ENCODE peak calls at places on chromosomes 7 and 10, in seven cellular contexts. One of them, this sample, is unnamed.

GRCh38 chr10:114019226-114019625 is 24.4 kb upstream of the ADRB1 start:
- DNase-seq in pancreas: no peak
- DNase-seq in ovary: no peak
- DNase-seq in GM23338: no peak
- DNase-seq in transverse colon: no peak
- DNase-seq in AG09309: no peak
- DNase-seq in K562: no peak
- DNase-seq in this sample: no peak

GRCh38 chr10:97921581-97922377 is 72.1 kb downstream of the GOLGA7B start:
- DNase-seq in pancreas: peak; percentile 37
- DNase-seq in ovary: no peak
- DNase-seq in GM23338: no peak
- DNase-seq in transverse colon: no peak
- DNase-seq in AG09309: no peak
- DNase-seq in K562: no peak
- DNase-seq in this sample: no peak

GRCh38 chr7:1814089-1814811 is 144.2 kb downstream of the ELFN1 start:
- DNase-seq in pancreas: no peak
- DNase-seq in ovary: no peak
- DNase-seq in GM23338: no peak
- DNase-seq in transverse colon: no peak
- DNase-seq in AG09309: no peak
- DNase-seq in K562: no peak
- DNase-seq in this sample: no peak

GRCh38 chr10:373015-373414 is 237.8 kb downstream of the ZMYND11 start:
- DNase-seq in pancreas: no peak
- DNase-seq in ovary: no peak
- DNase-seq in GM23338: no peak
- DNase-seq in transverse colon: no peak
- DNase-seq in AG09309: no peak
- DNase-seq in K562: no peak
- DNase-seq in this sample: no peak

GRCh38 chr7:24368161-24368560 is 84.2 kb downstream of the NPY start:
- DNase-seq in pancreas: no peak
- DNase-seq in ovary: no peak
- DNase-seq in GM23338: no peak
- DNase-seq in transverse colon: no peak
- DNase-seq in AG09309: no peak
- DNase-seq in K562: no peak
- DNase-seq in this sample: no peak

GRCh38 chr7:44329888-44330287 is 4.5 kb upstream of the CAMK2B start:
- DNase-seq in pancreas: no peak
- DNase-seq in ovary: no peak
- DNase-seq in GM23338: no peak
- DNase-seq in transverse colon: no peak
- DNase-seq in AG09309: no peak
- DNase-seq in K562: no peak
- DNase-seq in this sample: no peak

GRCh38 chr10:7432884-7433726 is 22.3 kb upstream of the SFMBT2 start:
- DNase-seq in pancreas: no peak
- DNase-seq in ovary: no peak
- DNase-seq in GM23338: peak; percentile 49
- DNase-seq in transverse colon: no peak
- DNase-seq in AG09309: no peak
- DNase-seq in K562: no peak
- DNase-seq in this sample: no peak

GRCh38 chr10:21519981-21520436 is 5.5 kb downstream of the SKIDA1 start:
- DNase-seq in pancreas: no peak
- DNase-seq in ovary: no peak
- DNase-seq in GM23338: no peak
- DNase-seq in transverse colon: no peak
- DNase-seq in AG09309: no peak
- DNase-seq in K562: no peak
- DNase-seq in this sample: no peak

GRCh38 chr10:60733189-60733815 is 45.0 kb upstream of the CDK1 start:
- DNase-seq in pancreas: peak; percentile 78
- DNase-seq in ovary: peak; percentile 65
- DNase-seq in GM23338: peak; percentile 88
- DNase-seq in transverse colon: peak; percentile 78
- DNase-seq in AG09309: no peak
- DNase-seq in K562: no peak
- DNase-seq in this sample: peak; percentile 87

GRCh38 chr10:92688573-92688926 is 1.2 kb upstream of the HHEX start:
- DNase-seq in pancreas: no peak
- DNase-seq in ovary: no peak
- DNase-seq in GM23338: no peak
- DNase-seq in transverse colon: no peak
- DNase-seq in AG09309: no peak
- DNase-seq in K562: no peak
- DNase-seq in this sample: no peak

GRCh38 chr10:110530131-110530831 is 32.6 kb downstream of the DUSP5 start:
- DNase-seq in pancreas: peak; percentile 52
- DNase-seq in ovary: no peak
- DNase-seq in GM23338: peak; percentile 92
- DNase-seq in transverse colon: no peak
- DNase-seq in AG09309: no peak
- DNase-seq in K562: no peak
- DNase-seq in this sample: peak; percentile 92

GRCh38 chr7:17041324-17041723 is 159.5 kb upstream of the AGR3 start:
- DNase-seq in pancreas: no peak
- DNase-seq in ovary: no peak
- DNase-seq in GM23338: no peak
- DNase-seq in transverse colon: no peak
- DNase-seq in AG09309: peak; percentile 73
- DNase-seq in K562: no peak
- DNase-seq in this sample: no peak

GRCh38 chr7:5348134-5349004 is 65.6 kb downstream of the SLC29A4 start:
- DNase-seq in pancreas: no peak
- DNase-seq in ovary: no peak
- DNase-seq in GM23338: peak; percentile 70
- DNase-seq in transverse colon: no peak
- DNase-seq in AG09309: no peak
- DNase-seq in K562: no peak
- DNase-seq in this sample: no peak

GRCh38 chr10:6583447-6583846 is 3.4 kb upstream of the PRKCQ start:
- DNase-seq in pancreas: no peak
- DNase-seq in ovary: no peak
- DNase-seq in GM23338: no peak
- DNase-seq in transverse colon: no peak
- DNase-seq in AG09309: no peak
- DNase-seq in K562: peak; percentile 73
- DNase-seq in this sample: no peak

GRCh38 chr10:119022846-119023552 is 6.5 kb upstream of the NANOS1 start:
- DNase-seq in pancreas: no peak
- DNase-seq in ovary: no peak
- DNase-seq in GM23338: peak; percentile 60
- DNase-seq in transverse colon: no peak
- DNase-seq in AG09309: peak; percentile 33
- DNase-seq in K562: no peak
- DNase-seq in this sample: no peak

GRCh38 chr7:68770649-68771048 is 827.6 kb upstream of the AUTS2 start:
- DNase-seq in pancreas: peak; percentile 8
- DNase-seq in ovary: peak; percentile 17
- DNase-seq in GM23338: no peak
- DNase-seq in transverse colon: no peak
- DNase-seq in AG09309: no peak
- DNase-seq in K562: peak; percentile 26
- DNase-seq in this sample: no peak

GRCh38 chr7:151016942-151017341 is 7.4 kb downstream of the ATG9B start:
- DNase-seq in pancreas: no peak
- DNase-seq in ovary: no peak
- DNase-seq in GM23338: no peak
- DNase-seq in transverse colon: no peak
- DNase-seq in AG09309: no peak
- DNase-seq in K562: no peak
- DNase-seq in this sample: no peak

GRCh38 chr7:151017370-151017952 is 6.8 kb downstream of the ATG9B start:
- DNase-seq in pancreas: no peak
- DNase-seq in ovary: no peak
- DNase-seq in GM23338: no peak
- DNase-seq in transverse colon: no peak
- DNase-seq in AG09309: no peak
- DNase-seq in K562: no peak
- DNase-seq in this sample: no peak

GRCh38 chr7:151019130-151019447 is 5.2 kb downstream of the ATG9B start:
- DNase-seq in pancreas: no peak
- DNase-seq in ovary: no peak
- DNase-seq in GM23338: no peak
- DNase-seq in transverse colon: no peak
- DNase-seq in AG09309: no peak
- DNase-seq in K562: no peak
- DNase-seq in this sample: no peak

GRCh38 chr7:151017953-151018420 is 6.3 kb downstream of the ATG9B start:
- DNase-seq in pancreas: peak; percentile 64
- DNase-seq in ovary: peak; percentile 76
- DNase-seq in GM23338: peak; percentile 91
- DNase-seq in transverse colon: peak; percentile 77
- DNase-seq in AG09309: no peak
- DNase-seq in K562: peak; percentile 90
- DNase-seq in this sample: peak; percentile 74

GRCh38 chr7:151018421-151019129 is 5.7 kb downstream of the ATG9B start:
- DNase-seq in pancreas: peak; percentile 43
- DNase-seq in ovary: no peak
- DNase-seq in GM23338: peak; percentile 65
- DNase-seq in transverse colon: no peak
- DNase-seq in AG09309: no peak
- DNase-seq in K562: no peak
- DNase-seq in this sample: peak; percentile 32
- TF ChIP-seq CTCF in pancreas: no peak
- TF ChIP-seq CTCF in ovary: no peak
- TF ChIP-seq CTCF in GM23338: no peak
- TF ChIP-seq CTCF in transverse colon: no peak
- TF ChIP-seq CTCF in AG09309: no peak
- TF ChIP-seq CTCF in K562: no peak
- TF ChIP-seq CTCF in this sample: no peak

DNA sequence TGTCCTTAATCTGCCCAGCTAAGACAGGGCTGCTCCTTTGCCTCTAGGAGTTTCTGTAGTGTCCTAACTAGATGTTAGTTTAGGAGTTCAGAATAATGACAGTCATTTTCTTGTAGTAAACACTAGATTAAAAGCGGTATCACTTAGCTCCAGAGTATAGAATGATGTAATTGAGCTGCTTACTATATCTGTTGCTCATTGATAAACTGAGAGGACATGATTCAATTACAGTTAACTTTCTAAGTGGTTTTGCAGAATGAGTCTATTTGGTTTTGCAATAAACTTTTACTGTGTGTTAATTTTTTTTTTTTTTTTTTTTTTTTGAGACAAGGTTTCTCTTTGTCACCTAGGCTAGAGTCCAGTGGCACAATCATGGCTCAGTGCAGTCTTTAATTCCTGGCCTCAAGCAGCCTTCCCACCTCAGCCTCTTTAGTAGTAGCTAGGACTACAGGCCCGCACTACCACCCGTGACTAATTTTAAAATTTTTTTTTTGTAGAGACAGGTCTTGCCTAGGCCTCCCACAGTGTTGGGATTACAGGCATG is 1.8 kb downstream of the STMP1 start:
- DNase-seq in pancreas: no peak
- DNase-seq in ovary: no peak
- DNase-seq in GM23338: no peak
- DNase-seq in transverse colon: no peak
- DNase-seq in AG09309: no peak
- DNase-seq in K562: peak; percentile 70
- DNase-seq in this sample: no peak
- H3K4me3 ChIP-seq in pancreas: no peak overlapping the region
- H3K4me3 ChIP-seq in ovary: no peak overlapping the region
- H3K4me3 ChIP-seq in GM23338: peak overlapping the region; percentile 97
- H3K4me3 ChIP-seq in transverse colon: no peak overlapping the region
- H3K4me3 ChIP-seq in AG09309: peak overlapping the region; percentile 82
- H3K4me3 ChIP-seq in K562: peak overlapping the region; percentile 82
- H3K4me3 ChIP-seq in this sample: no peak overlapping the region

GRCh38 chr10:125041856-125042506 is 100.1 kb downstream of the ZRANB1 start:
- DNase-seq in pancreas: no peak
- DNase-seq in ovary: no peak
- DNase-seq in GM23338: peak; percentile 43
- DNase-seq in transverse colon: no peak
- DNase-seq in AG09309: no peak
- DNase-seq in K562: peak; percentile 1
- DNase-seq in this sample: no peak

GRCh38 chr10:125035588-125036298 is 93.8 kb downstream of the ZRANB1 start:
- DNase-seq in pancreas: no peak
- DNase-seq in ovary: no peak
- DNase-seq in GM23338: no peak
- DNase-seq in transverse colon: no peak
- DNase-seq in AG09309: no peak
- DNase-seq in K562: no peak
- DNase-seq in this sample: no peak

GRCh38 chr10:125039354-125039769 is 97.4 kb downstream of the ZRANB1 start:
- DNase-seq in pancreas: no peak
- DNase-seq in ovary: no peak
- DNase-seq in GM23338: no peak
- DNase-seq in transverse colon: no peak
- DNase-seq in AG09309: no peak
- DNase-seq in K562: no peak
- DNase-seq in this sample: no peak

GRCh38 chr10:125037145-125037544 is 95.2 kb downstream of the ZRANB1 start:
- DNase-seq in pancreas: peak; percentile 85
- DNase-seq in ovary: no peak
- DNase-seq in GM23338: peak; percentile 50
- DNase-seq in transverse colon: peak; percentile 46
- DNase-seq in AG09309: no peak
- DNase-seq in K562: no peak
- DNase-seq in this sample: peak; percentile 51

DNA sequence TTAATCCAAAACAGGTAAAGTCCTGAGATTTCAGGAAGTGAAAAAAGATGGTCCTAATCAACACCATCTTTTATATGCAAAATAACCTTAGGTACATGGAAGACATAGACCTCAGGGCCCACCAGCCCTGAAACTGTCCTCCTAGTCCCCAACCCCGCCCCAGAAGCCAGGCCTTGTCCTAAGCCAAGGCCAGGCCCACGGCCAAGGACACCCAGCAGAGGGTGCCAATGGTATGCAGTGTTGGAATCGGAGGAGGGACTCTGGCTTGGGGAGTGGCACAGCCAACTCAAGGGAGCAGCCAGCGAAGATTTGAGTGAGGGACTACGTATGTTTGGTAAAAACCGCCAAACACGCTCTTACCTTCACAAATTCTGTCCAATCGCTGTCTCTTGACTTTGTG is 96.7 kb downstream of the ZRANB1 start:
- DNase-seq in pancreas: peak; percentile 76
- DNase-seq in ovary: no peak
- DNase-seq in GM23338: peak; percentile 67
- DNase-seq in transverse colon: peak; percentile 70
- DNase-seq in AG09309: no peak
- DNase-seq in K562: no peak
- DNase-seq in this sample: no peak
- TF ChIP-seq CTCF in pancreas: no peak
- TF ChIP-seq CTCF in ovary: no peak
- TF ChIP-seq CTCF in GM23338: peak; percentile 64
- TF ChIP-seq CTCF in transverse colon: peak; percentile 46
- TF ChIP-seq CTCF in AG09309: peak; percentile 6
- TF ChIP-seq CTCF in K562: no peak
- TF ChIP-seq CTCF in this sample: peak; percentile 10

DNA sequence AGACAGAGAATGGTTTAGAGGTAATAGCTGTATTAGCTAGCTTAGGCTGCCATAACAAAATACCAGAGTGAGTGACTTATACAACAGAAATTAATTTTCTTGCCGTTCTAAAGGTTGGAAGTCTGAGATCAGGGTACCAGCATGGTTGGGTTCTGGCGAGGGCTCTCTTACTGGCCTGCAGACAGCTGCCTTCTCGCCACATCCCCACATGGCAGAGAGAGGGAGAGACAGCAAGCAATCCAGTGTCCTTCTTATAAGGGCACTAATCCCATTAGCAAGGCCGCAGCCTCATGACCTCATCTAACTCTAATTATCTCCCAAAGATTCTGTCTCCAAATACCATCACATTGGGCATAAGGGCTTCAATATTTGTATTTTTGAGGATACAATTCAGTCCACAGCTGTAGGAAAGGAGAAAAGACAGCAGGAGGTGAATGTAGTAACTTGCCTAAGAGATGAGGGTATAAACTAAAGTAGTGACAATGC is 3.6 kb upstream of the STAM start:
- DNase-seq in pancreas: no peak
- DNase-seq in ovary: no peak
- DNase-seq in GM23338: no peak
- DNase-seq in transverse colon: no peak
- DNase-seq in AG09309: no peak
- DNase-seq in K562: no peak
- DNase-seq in this sample: no peak
- H3K4me3 ChIP-seq in pancreas: no peak overlapping the region
- H3K4me3 ChIP-seq in ovary: no peak overlapping the region
- H3K4me3 ChIP-seq in GM23338: no peak overlapping the region
- H3K4me3 ChIP-seq in transverse colon: no peak overlapping the region
- H3K4me3 ChIP-seq in AG09309: no peak overlapping the region
- H3K4me3 ChIP-seq in K562: no peak overlapping the region
- H3K4me3 ChIP-seq in this sample: no peak overlapping the region

This sample was measured in Caco-2.